ENCODE peak calls at places on chromosomes 3 and 15, in seven cellular contexts. C is mucosa of descending colon, M is kidney, Y is aorta, A is SK-N-SH, G is BE2C, U is left ventricle myocardium inferior. N is an unnamed sample.
A peak's percentile ranks its signal among the peaks of the same experiment; 100 is the strongest.

GRCh38 chr15:83170474-83171165 is 37.0 kb downstream of the HDGFL3 start:
- DNase-seq in C (no peak), M (no peak), Y (no peak), A (no peak), G (no peak), U (no peak), N (no peak)

GRCh38 chr3:186432189-186432588 is 70.2 kb upstream of the DGKG start:
- DNase-seq in C (no peak), M (no peak), Y (no peak), A (peak; percentile 62), G (peak; percentile 71), U (no peak), N (no peak)

GRCh38 chr3:150286390-150287147 is 121.5 kb upstream of the TSC22D2 start:
- DNase-seq in C (no peak), M (no peak), Y (no peak), A (peak; percentile 32), G (no peak), U (no peak), N (peak; percentile 33)

GRCh38 chr15:70182858-70183695 is 85.4 kb upstream of the TLE3 start:
- DNase-seq in C (no peak), M (no peak), Y (no peak), A (no peak), G (no peak), U (no peak), N (no peak)

GRCh38 chr3:158762701-158763100 is 30.4 kb upstream of the RARRES1 start:
- DNase-seq in C (no peak), M (no peak), Y (no peak), A (no peak), G (no peak), U (no peak), N (no peak)

GRCh38 chr15:29821416-29822099 is 710 bp downstream of the TJP1 start:
- DNase-seq in C (peak; percentile 78), M (peak; percentile 93), Y (peak; percentile 77), A (peak; percentile 80), G (peak; percentile 71), U (peak; percentile 75), N (peak; percentile 92)

GRCh38 chr3:12541625-12542024 is 3.7 kb downstream of the MKRN2OS start:
- DNase-seq in C (no peak), M (no peak), Y (no peak), A (peak; percentile 18), G (peak; percentile 29), U (no peak), N (peak; percentile 28)

GRCh38 chr15:71494565-71494964 is 315.8 kb upstream of the NR2E3 start:
- DNase-seq in C (no peak), M (no peak), Y (no peak), A (no peak), G (no peak), U (no peak), N (no peak)

GRCh38 chr3:184479426-184480126 is 82.0 kb upstream of the EPHB3 start:
- DNase-seq in C (no peak), M (no peak), Y (no peak), A (no peak), G (no peak), U (no peak), N (no peak)

GRCh38 chr15:89575656-89576416 is 567 bp downstream of the TICRR start:
- DNase-seq in C (no peak), M (no peak), Y (peak; percentile 48), A (no peak), G (peak; percentile 31), U (peak; percentile 22), N (peak; percentile 16)

GRCh38 chr15:88745075-88745474 is 58.2 kb upstream of the ACAN start:
- DNase-seq in C (no peak), M (no peak), Y (no peak), A (no peak), G (no peak), U (no peak), N (no peak)

GRCh38 chr3:175193815-175194518 is 334.8 kb downstream of the NAALADL2 start:
- DNase-seq in C (no peak), M (no peak), Y (no peak), A (no peak), G (no peak), U (no peak), N (no peak)

GRCh38 chr15:58748040-58748786 is 1.3 kb downstream of the ADAM10 start:
- DNase-seq in C (no peak), M (no peak), Y (no peak), A (no peak), G (no peak), U (no peak), N (no peak)

GRCh38 chr3:196837819-196838420 is 29.8 kb upstream of the SENP5 start:
- DNase-seq in C (no peak), M (no peak), Y (peak; percentile 76), A (peak; percentile 70), G (peak; percentile 73), U (peak; percentile 50), N (peak; percentile 78)

GRCh38 chr3:12829886-12830784 is 11.2 kb downstream of the RPL32 start:
- DNase-seq in C (no peak), M (no peak), Y (no peak), A (peak; percentile 19), G (no peak), U (no peak), N (no peak)

GRCh38 chr3:56125358-56126005 is 342.8 kb downstream of the ERC2 start:
- DNase-seq in C (no peak), M (no peak), Y (no peak), A (peak; percentile 62), G (peak; percentile 6), U (peak; percentile 33), N (no peak)

GRCh38 chr15:39622660-39623549 is 42.0 kb downstream of the THBS1 start:
- DNase-seq in C (no peak), M (no peak), Y (no peak), A (no peak), G (no peak), U (no peak), N (no peak)

GRCh38 chr3:34683851-34684250 is 885.4 kb downstream of the PDCD6IP start:
- DNase-seq in C (no peak), M (no peak), Y (peak; percentile 77), A (peak; percentile 4), G (peak; percentile 60), U (peak; percentile 61), N (peak; percentile 56)

GRCh38 chr15:36608166-36608565 is 28.7 kb downstream of the CDIN1 start:
- DNase-seq in C (no peak), M (no peak), Y (no peak), A (no peak), G (no peak), U (no peak), N (no peak)

GRCh38 chr15:49570174-49570573 is 50.4 kb downstream of the FAM227B start:
- DNase-seq in C (no peak), M (no peak), Y (no peak), A (no peak), G (no peak), U (no peak), N (no peak)

GRCh38 chr15:73957276-73957675 is 31.0 kb downstream of the LOXL1 start:
- DNase-seq in C (no peak), M (peak; percentile 63), Y (peak; percentile 50), A (no peak), G (no peak), U (no peak), N (no peak)

GRCh38 chr3:126448141-126448892 is 27.4 kb downstream of the ZXDC start:
- DNase-seq in C (no peak), M (no peak), Y (no peak), A (no peak), G (peak; percentile 4), U (no peak), N (no peak)

GRCh38 chr3:138396752-138397410 is 37.5 kb upstream of the ESYT3 start:
- DNase-seq in C (no peak), M (no peak), Y (no peak), A (no peak), G (no peak), U (no peak), N (no peak)

GRCh38 chr3:140955645-140956044 is 14.0 kb downstream of the SLC25A36 start:
- DNase-seq in C (no peak), M (no peak), Y (no peak), A (no peak), G (no peak), U (no peak), N (no peak)

GRCh38 chr3:140956058-140956835 is 14.6 kb downstream of the SLC25A36 start:
- DNase-seq in C (no peak), M (no peak), Y (no peak), A (no peak), G (no peak), U (no peak), N (no peak)

GRCh38 chr3:140954576-140954975 is 12.9 kb downstream of the SLC25A36 start:
- DNase-seq in C (no peak), M (no peak), Y (no peak), A (no peak), G (no peak), U (no peak), N (no peak)

GRCh38 chr3:140950154-140950553 is 8.5 kb downstream of the SLC25A36 start:
- DNase-seq in C (no peak), M (no peak), Y (no peak), A (no peak), G (no peak), U (no peak), N (no peak)

GRCh38 chr3:140953028-140953960 is 11.7 kb downstream of the SLC25A36 start:
- DNase-seq in C (no peak), M (no peak), Y (no peak), A (no peak), G (no peak), U (no peak), N (no peak)
- H3K4me1 ChIP-seq in C (peaks cover 18% of the 10 kb centered on the region), M (peaks cover 41% of the 10 kb centered on the region), Y (no peaks in the 10 kb centered on the region), A (peaks cover 22% of the 10 kb centered on the region), G (no peaks in the 10 kb centered on the region), U (peaks cover 100% of the 10 kb centered on the region), N (peaks cover 96% of the 10 kb centered on the region)

GRCh38 chr3:123658118-123658859 is 73.4 kb upstream of the HACD2 start:
- DNase-seq in C (no peak), M (peak; percentile 77), Y (peak; percentile 79), A (no peak), G (no peak), U (peak; percentile 48), N (peak; percentile 40)
- H3K4me1 ChIP-seq in C (peaks cover 45% of the 10 kb centered on the region), M (peaks cover 67% of the 10 kb centered on the region), Y (peaks cover 11% of the 10 kb centered on the region), A (peaks cover 47% of the 10 kb centered on the region), G (peaks cover 11% of the 10 kb centered on the region), U (peaks cover 87% of the 10 kb centered on the region), N (peaks cover 8% of the 10 kb centered on the region)

DNA sequence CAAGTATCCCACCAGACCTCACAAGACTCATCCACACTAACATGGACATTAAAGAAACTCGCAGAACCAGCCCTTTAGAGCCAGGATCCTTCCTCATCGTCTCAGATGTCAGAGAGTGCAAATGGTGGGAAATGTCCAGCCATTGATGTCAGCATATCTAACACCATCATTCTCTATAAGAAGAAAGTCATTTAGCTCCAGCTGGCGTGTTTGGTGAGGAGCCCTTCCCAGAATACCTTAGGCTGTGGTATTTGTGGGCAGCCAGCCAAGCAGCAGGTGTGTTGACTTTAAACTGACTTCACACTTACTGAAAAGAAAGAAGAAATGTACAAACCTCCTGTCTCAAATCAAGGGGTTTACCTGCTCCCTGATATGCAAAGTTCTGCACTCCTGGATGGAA is 17.3 kb downstream of the FYCO1 start:
- DNase-seq in C (peak; percentile 86), M (no peak), Y (no peak), A (no peak), G (no peak), U (no peak), N (peak; percentile 79)
- H3K4me1 ChIP-seq in C (peaks cover 20% of the 10 kb centered on the region), M (no peaks in the 10 kb centered on the region), Y (no peaks in the 10 kb centered on the region), A (peaks cover 7% of the 10 kb centered on the region), G (no peaks in the 10 kb centered on the region), U (peaks cover 37% of the 10 kb centered on the region), N (peaks cover 11% of the 10 kb centered on the region)

GRCh38 chr3:30613135-30613825 is 6.9 kb downstream of the TGFBR2 start:
- DNase-seq in C (no peak), M (no peak), Y (no peak), A (no peak), G (no peak), U (no peak), N (no peak)
- H3K4me1 ChIP-seq in C (peaks cover 8% of the 10 kb centered on the region), M (peaks cover 6% of the 10 kb centered on the region), Y (peaks cover 11% of the 10 kb centered on the region), A (peaks cover 66% of the 10 kb centered on the region), G (no peaks in the 10 kb centered on the region), U (peaks cover 100% of the 10 kb centered on the region), N (peaks cover 56% of the 10 kb centered on the region)

GRCh38 chr3:188439080-188439479 is 285.1 kb downstream of the LPP start:
- DNase-seq in C (no peak), M (no peak), Y (no peak), A (no peak), G (no peak), U (no peak), N (no peak)
- H3K4me1 ChIP-seq in C (no peaks in the 10 kb centered on the region), M (peaks cover 4% of the 10 kb centered on the region), Y (peaks cover 11% of the 10 kb centered on the region), A (peaks cover 11% of the 10 kb centered on the region), G (no peaks in the 10 kb centered on the region), U (peaks cover 25% of the 10 kb centered on the region), N (peaks cover 17% of the 10 kb centered on the region)